ENCODE peak calls at places on chromosomes 16 and 17, in nine cellular contexts. H, X, L, O, S, B, Z, J and Y are unnamed samples.

GRCh38 chr17:76593338-76593737 is 7.7 kb upstream of the ST6GALNAC2 start:
- DNase-seq in J (no peak), H (no peak), B (no peak), S (peak; percentile 97), X (peak; percentile 12), L (no peak), Z (no peak), O (no peak), Y (no peak)

GRCh38 chr16:24820522-24820921 is 25.2 kb upstream of the SLC5A11 start:
- DNase-seq in L (no peak), J (peak; percentile 56), Z (no peak), H (no peak), O (no peak), X (no peak), S (peak; percentile 80), B (peak; percentile 45), Y (no peak)

GRCh38 chr17:35129154-35129972 is 7.9 kb downstream of the FNDC8 start:
- DNase-seq in B (no peak), L (no peak), Z (no peak), S (no peak), H (no peak), O (no peak), X (no peak), J (peak; percentile 10), Y (no peak)

GRCh38 chr16:57749101-57749692 is 13.6 kb downstream of the KATNB1 start:
- DNase-seq in X (peak; percentile 71), Z (peak; percentile 25), L (no peak), O (no peak), S (no peak), J (no peak), B (no peak), H (no peak), Y (no peak)

GRCh38 chr16:57462978-57463362 is 491 bp downstream of the POLR2C start:
- DNase-seq in S (no peak), J (no peak), L (no peak), Z (no peak), H (no peak), X (no peak), O (peak; percentile 19), B (peak; percentile 32), Y (no peak)

GRCh38 chr16:67883872-67884261 is 818 bp upstream of the NRN1L start:
- DNase-seq in O (peak; percentile 70), S (peak; percentile 76), B (no peak), L (peak; percentile 54), H (peak; percentile 70), J (peak; percentile 57), Z (peak; percentile 80), X (no peak), Y (peak; percentile 62)

GRCh38 chr16:86048221-86048620 is 149.3 kb downstream of the IRF8 start:
- DNase-seq in L (no peak), Z (no peak), O (no peak), X (no peak), J (no peak), S (no peak), H (no peak), B (no peak), Y (no peak)

GRCh38 chr16:86524029-86524428 is 13.7 kb downstream of the FOXF1 start:
- DNase-seq in H (no peak), Z (peak; percentile 48), J (no peak), B (no peak), S (no peak), X (no peak), O (no peak), L (peak; percentile 2), Y (no peak)

GRCh38 chr17:78179372-78179771 is 7.5 kb downstream of the TK1 start:
- DNase-seq in B (peak; percentile 86), Z (no peak), L (no peak), H (no peak), S (peak; percentile 71), X (no peak), J (peak; percentile 67), O (no peak), Y (no peak)

GRCh38 chr16:24737391-24737871 is 8.0 kb downstream of the TNRC6A start:
- DNase-seq in Z (no peak), S (peak; percentile 29), O (no peak), L (no peak), H (no peak), X (no peak), J (peak; percentile 59), B (peak; percentile 25), Y (no peak)

GRCh38 chr16:56743840-56744239 is 13.9 kb downstream of the NUP93 start:
- DNase-seq in L (peak; percentile 30), X (peak; percentile 35), O (peak; percentile 59), S (peak; percentile 38), Z (no peak), J (peak; percentile 73), H (no peak), B (peak; percentile 79), Y (no peak)

GRCh38 chr16:20673882-20674683 is 23.4 kb downstream of the ACSM1 start:
- DNase-seq in X (no peak), B (no peak), H (no peak), S (no peak), Z (no peak), L (no peak), J (no peak), O (no peak), Y (no peak)

GRCh38 chr16:80346160-80346632 is 194.6 kb upstream of the DYNLRB2 start:
- DNase-seq in B (no peak), H (no peak), J (peak; percentile 40), S (no peak), O (no peak), L (no peak), Z (no peak), X (no peak), Y (no peak)

GRCh38 chr16:17162560-17162959 is 308.2 kb downstream of the XYLT1 start:
- DNase-seq in L (no peak), B (no peak), S (no peak), Z (no peak), J (no peak), H (no peak), O (no peak), X (no peak), Y (no peak)

GRCh38 chr17:65345261-65346060 is 208.3 kb downstream of the RGS9 start:
- DNase-seq in X (no peak), B (peak; percentile 44), H (no peak), Z (no peak), L (no peak), S (no peak), O (no peak), J (peak; percentile 40), Y (no peak)

GRCh38 chr16:12426122-12426521 is 377.6 kb downstream of the CPPED1 start:
- DNase-seq in L (no peak), H (no peak), O (no peak), X (peak; percentile 38), J (no peak), B (peak; percentile 29), S (no peak), Z (no peak), Y (no peak)

GRCh38 chr16:88710556-88710955 is 4.3 kb downstream of the CTU2 start:
- DNase-seq in B (no peak), O (no peak), J (no peak), Z (no peak), X (no peak), S (no peak), L (no peak), H (no peak), Y (no peak)
- H3K4me3 ChIP-seq in B (no peak overlapping the region), O (no peak overlapping the region), J (no peak overlapping the region), Z (no peak overlapping the region), X (no peak overlapping the region), S (no peak overlapping the region), L (no peak overlapping the region), H (no peak overlapping the region), Y (no peak overlapping the region)

DNA sequence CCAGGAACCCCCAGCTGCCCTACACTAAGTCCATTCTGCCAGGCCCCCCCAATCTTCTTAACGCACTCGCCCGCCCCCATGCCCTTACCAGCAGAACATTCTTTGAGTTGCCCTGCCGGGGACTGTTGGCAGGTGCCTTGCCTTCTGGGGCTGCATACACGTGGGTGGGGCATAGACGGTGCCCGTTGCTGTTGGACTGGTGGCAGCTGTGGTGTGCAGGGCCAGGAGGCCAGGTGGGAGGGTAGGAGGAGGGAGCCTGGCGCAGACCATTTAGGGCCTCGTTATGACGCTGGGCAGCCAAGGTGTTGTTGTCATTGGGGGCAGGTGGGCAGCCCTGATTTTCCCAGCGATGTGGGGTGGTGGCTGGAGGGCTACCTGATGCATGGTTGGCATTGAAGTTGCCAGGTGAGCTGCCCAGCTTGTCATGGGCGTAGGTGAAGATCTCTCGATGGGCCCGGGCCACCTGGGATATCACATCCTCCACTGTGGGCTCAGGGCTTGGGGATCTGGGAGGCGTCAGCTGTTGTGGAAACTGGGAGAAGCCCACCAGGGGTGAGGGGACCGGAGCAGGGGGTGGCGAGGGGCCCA is 4.9 kb downstream of the NR1D1 start:
- DNase-seq in S (no peak), B (no peak), J (no peak), X (no peak), O (no peak), L (no peak), Z (no peak), H (no peak), Y (no peak)
- H3K4me3 ChIP-seq in S (no peak overlapping the region), B (peak overlapping the region; percentile 0), J (no peak overlapping the region), X (no peak overlapping the region), O (no peak overlapping the region), L (peak overlapping the region; percentile 98), Z (no peak overlapping the region), H (no peak overlapping the region), Y (no peak overlapping the region)

DNA sequence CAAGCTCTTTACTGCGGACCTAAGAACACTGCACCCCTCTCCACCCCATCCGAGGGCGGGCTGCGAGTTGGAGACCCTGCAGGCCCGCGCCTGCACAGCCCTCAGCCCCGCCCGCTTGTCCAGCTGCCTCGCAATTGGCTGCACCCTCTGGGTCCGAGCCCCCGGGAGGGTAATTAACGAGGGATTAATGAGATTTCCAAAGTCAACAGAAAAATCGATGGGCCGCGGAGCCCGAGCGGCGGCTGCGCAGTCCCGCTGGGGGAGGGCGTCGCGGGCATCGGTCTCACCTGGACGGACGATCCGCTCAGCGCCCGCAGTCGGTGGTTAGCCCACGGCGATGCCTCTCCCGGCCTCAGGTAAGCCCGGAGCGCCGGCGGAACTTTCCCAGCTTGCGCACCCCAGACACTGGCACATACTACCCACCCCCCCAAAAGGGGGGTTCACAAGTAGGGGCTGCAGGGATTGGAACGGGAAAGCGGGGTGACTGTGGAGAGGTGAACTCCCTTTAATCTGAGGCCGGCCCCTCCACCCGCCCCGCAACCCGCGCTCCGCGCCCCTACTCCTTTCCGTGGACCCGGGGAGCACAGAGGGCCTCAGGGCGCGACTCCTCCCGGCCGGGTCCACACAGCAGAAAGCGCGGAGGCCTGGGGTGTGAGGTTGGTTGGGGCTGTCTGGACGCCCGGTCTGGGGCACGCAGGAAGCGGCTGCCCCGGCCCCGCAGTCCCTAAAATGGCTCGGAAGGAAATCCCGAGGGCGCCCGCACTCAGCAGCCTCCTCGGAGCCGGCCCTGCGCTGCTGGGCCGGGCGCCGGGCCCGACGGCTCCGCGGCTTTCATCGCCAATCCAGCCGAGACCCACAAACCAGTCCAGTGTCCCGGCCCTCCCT is at the start of gene OTOP3:
- DNase-seq in S (no peak), X (no peak), J (no peak), B (no peak), O (no peak), Z (peak; percentile 40), H (no peak), L (no peak), Y (no peak)
- H3K4me3 ChIP-seq in S (no peak within 1 kb of the TSS), X (no peak within 1 kb of the TSS), J (no peak within 1 kb of the TSS), B (no peak within 1 kb of the TSS), O (no peak within 1 kb of the TSS), Z (no peak within 1 kb of the TSS), H (no peak within 1 kb of the TSS), L (peak within 1 kb of the TSS; percentile 9), Y (no peak within 1 kb of the TSS)

DNA sequence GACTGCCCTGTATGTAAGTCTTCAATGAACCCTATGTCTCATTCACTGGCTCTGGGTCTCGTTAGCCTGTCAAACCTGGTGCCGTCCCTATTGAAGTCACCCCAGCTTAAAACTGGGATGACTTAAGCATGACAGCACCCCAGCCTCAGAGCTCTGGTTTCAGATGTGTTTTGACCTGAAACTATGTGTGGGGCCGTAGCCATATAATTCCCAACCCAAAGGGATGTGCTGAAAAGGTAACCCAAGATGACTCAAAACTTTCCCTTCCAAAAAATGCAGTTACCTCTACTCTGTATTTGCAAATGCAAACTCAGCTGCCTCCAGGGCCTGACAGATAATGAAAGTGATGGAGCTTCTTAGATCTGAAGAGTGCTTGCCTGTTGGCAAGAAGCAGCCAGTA is 478.3 kb upstream of the ERCC4 start:
- DNase-seq in Z (no peak), J (no peak), L (no peak), O (no peak), B (no peak), S (no peak), H (no peak), X (no peak), Y (no peak)
- H3K4me3 ChIP-seq in Z (no peak overlapping the region), J (no peak overlapping the region), L (no peak overlapping the region), O (no peak overlapping the region), B (no peak overlapping the region), S (no peak overlapping the region), H (no peak overlapping the region), X (no peak overlapping the region), Y (no peak overlapping the region)